ENCODE peak calls at places on chromosomes 13 and 19, in nine cellular contexts. H is A673, G is tibial artery, S is mucosa of descending colon, Y is left lung, K is cardiac muscle cell, X is Peyer's patch, E is endodermal cell, L is MM.1S. J is an unnamed sample.

GRCh38 chr19:28294395-28294794 is 918.6 kb downstream of the UQCRFS1 start:
- DNase-seq in H (no peak), G (no peak), S (no peak), Y (no peak), K (no peak), X (no peak), E (no peak), L (no peak), J (no peak)

GRCh38 chr13:37129867-37130266 is 24.4 kb upstream of the CSNK1A1L start:
- DNase-seq in H (no peak), G (no peak), S (no peak), Y (no peak), K (no peak), X (no peak), E (no peak), L (no peak), J (no peak)

GRCh38 chr19:30670011-30670329 is 297.8 kb downstream of the ZNF536 start:
- DNase-seq in H (peak; percentile 91), G (no peak), S (no peak), Y (no peak), K (no peak), X (no peak), E (no peak), L (no peak), J (no peak)

GRCh38 chr13:95301135-95301946 is at the start of gene ABCC4:
- DNase-seq in H (peak; percentile 93), G (peak; percentile 73), S (peak; percentile 84), Y (peak; percentile 72), K (peak; percentile 81), X (peak; percentile 81), E (peak; percentile 91), L (peak; percentile 76), J (peak; percentile 91)

GRCh38 chr19:41264581-41265375 is 606 bp downstream of the HNRNPUL1 start:
- DNase-seq in H (peak; percentile 65), G (peak; percentile 76), S (peak; percentile 79), Y (peak; percentile 60), K (peak; percentile 53), X (no peak), E (peak; percentile 78), L (peak; percentile 55), J (peak; percentile 78)

GRCh38 chr19:7304200-7304599 is 10.0 kb upstream of the INSR start:
- DNase-seq in H (no peak), G (no peak), S (peak; percentile 77), Y (no peak), K (no peak), X (peak; percentile 56), E (no peak), L (no peak), J (no peak)

GRCh38 chr19:1156305-1156801 is 17.7 kb downstream of the SBNO2 start:
- DNase-seq in H (no peak), G (no peak), S (peak; percentile 64), Y (no peak), K (no peak), X (no peak), E (no peak), L (no peak), J (no peak)

GRCh38 chr19:10780368-10780767 is 55.6 kb downstream of the TMED1 start:
- DNase-seq in H (no peak), G (peak; percentile 77), S (no peak), Y (peak; percentile 79), K (no peak), X (no peak), E (no peak), L (no peak), J (no peak)

GRCh38 chr13:85497652-85498051 is 301.6 kb downstream of the SLITRK6 start:
- DNase-seq in H (no peak), G (no peak), S (no peak), Y (no peak), K (no peak), X (no peak), E (no peak), L (no peak), J (no peak)

GRCh38 chr13:78978381-78978998 is 319.5 kb upstream of the OBI1 start:
- DNase-seq in H (peak; percentile 76), G (no peak), S (no peak), Y (no peak), K (peak; percentile 74), X (no peak), E (peak; percentile 70), L (peak; percentile 78), J (peak; percentile 47)

GRCh38 chr19:44447864-44448674 is at the start of gene ZNF229:
- DNase-seq in H (peak; percentile 97), G (peak; percentile 87), S (peak; percentile 83), Y (peak; percentile 88), K (peak; percentile 92), X (peak; percentile 84), E (peak; percentile 97), L (peak; percentile 33), J (no peak)

GRCh38 chr13:85332595-85332994 is 466.6 kb downstream of the SLITRK6 start:
- DNase-seq in H (no peak), G (no peak), S (no peak), Y (no peak), K (no peak), X (no peak), E (no peak), L (no peak), J (no peak)

GRCh38 chr13:99374994-99375805 is 68.0 kb upstream of the GPR183 start:
- DNase-seq in H (no peak), G (no peak), S (peak; percentile 86), Y (peak; percentile 70), K (no peak), X (no peak), E (peak; percentile 33), L (no peak), J (no peak)

GRCh38 chr13:66358564-66358963 is 871.6 kb downstream of the PCDH9 start:
- DNase-seq in H (no peak), G (no peak), S (no peak), Y (no peak), K (no peak), X (no peak), E (no peak), L (no peak), J (no peak)

GRCh38 chr19:6692027-6692426 is 22.1 kb upstream of the TNFSF14 start:
- DNase-seq in H (no peak), G (no peak), S (peak; percentile 12), Y (no peak), K (no peak), X (no peak), E (no peak), L (no peak), J (no peak)

GRCh38 chr13:51966186-51966585 is 45.1 kb downstream of the ATP7B start:
- DNase-seq in H (no peak), G (no peak), S (no peak), Y (no peak), K (no peak), X (no peak), E (no peak), L (no peak), J (no peak)

GRCh38 chr19:32651729-32652140 is 23.2 kb downstream of the ANKRD27 start:
- DNase-seq in H (peak; percentile 79), G (no peak), S (no peak), Y (no peak), K (peak; percentile 70), X (no peak), E (peak; percentile 91), L (no peak), J (no peak)

GRCh38 chr19:34241513-34242337 is 12.6 kb upstream of the GARRE1 start:
- DNase-seq in H (no peak), G (no peak), S (peak; percentile 69), Y (peak; percentile 68), K (peak; percentile 47), X (peak; percentile 76), E (peak; percentile 95), L (no peak), J (peak; percentile 78)

DNA sequence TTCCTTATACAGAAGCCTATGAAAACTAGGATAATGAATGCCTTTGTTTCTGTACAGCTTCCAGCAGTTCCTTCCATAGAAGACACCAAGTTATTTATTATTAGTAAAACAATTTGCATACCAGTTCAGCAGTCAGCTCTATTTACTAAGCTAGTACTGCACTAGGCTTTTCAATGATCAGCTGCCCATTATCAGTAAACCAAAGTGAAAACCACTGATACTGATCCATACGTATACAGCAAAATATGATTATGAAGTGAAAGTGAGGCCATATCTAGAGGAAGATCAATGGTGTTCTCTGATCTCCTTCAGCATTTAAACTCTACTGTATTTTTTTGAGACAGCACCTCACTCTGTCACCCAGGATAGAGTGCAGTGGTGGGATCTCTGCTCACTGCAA is 3.2 kb downstream of the TPT1 start:
- DNase-seq in H (no peak), G (no peak), S (no peak), Y (no peak), K (no peak), X (no peak), E (no peak), L (no peak), J (no peak)
- H3K4me3 ChIP-seq in H (peak overlapping the region; percentile 99), G (no peak overlapping the region), S (no peak overlapping the region), Y (no peak overlapping the region), K (no peak overlapping the region), X (no peak overlapping the region), E (peak overlapping the region; percentile 100), L (no peak overlapping the region), J (no peak overlapping the region)

DNA sequence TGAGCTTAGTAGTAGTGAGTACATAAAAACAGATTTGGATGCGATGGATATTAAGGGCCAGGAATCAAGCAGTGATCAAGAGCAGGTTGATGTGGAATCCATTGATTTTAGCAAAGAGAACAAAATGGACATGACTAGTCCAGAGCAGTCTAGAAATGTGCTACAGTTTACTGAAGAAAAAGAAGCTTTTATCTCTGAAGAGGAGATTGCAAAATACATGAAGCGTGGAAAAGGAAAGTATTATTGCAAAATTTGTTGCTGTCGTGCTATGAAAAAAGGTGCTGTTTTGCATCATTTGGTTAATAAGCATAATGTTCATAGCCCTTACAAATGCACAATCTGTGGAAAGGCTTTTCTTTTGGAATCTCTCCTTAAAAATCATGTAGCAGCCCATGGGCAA is 11.4 kb downstream of the CHAMP1 start:
- DNase-seq in H (no peak), G (no peak), S (no peak), Y (no peak), K (no peak), X (no peak), E (no peak), L (no peak), J (no peak)
- H3K36me3 ChIP-seq in H (peaks cover 57% of the 10 kb centered on the region), G (peaks cover 62% of the 10 kb centered on the region), S (peaks cover 7% of the 10 kb centered on the region), Y (no peaks in the 10 kb centered on the region), K (peaks cover 42% of the 10 kb centered on the region), X (no peaks in the 10 kb centered on the region), E (peaks cover 74% of the 10 kb centered on the region), L (peaks cover 6% of the 10 kb centered on the region), J (no peaks in the 10 kb centered on the region)

DNA sequence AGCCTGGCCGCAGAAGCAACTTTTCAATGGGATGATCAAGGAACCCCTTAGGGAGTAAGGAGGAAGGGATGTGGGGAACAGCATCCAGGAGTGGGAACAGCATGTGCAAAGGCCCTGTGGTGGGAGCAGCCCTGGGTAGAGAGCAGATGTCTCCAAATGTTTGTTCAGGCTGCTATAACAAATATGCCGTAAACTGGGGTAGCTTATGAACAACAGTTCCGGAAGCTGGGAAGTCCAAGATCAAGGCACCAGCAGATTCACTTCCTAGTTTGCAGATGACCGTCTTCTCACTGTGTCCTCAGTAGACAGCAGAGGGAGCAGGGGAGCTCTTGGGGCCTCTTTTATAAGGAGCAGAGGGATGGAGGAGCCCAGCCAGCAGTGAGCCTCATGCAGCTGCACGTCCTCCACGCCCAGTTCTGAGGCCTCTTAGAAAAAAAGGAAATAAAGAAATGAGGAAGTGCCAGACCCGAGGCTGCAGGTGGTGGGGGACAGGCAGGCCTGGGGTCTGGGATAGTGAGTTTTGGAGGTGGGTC is 4.2 kb upstream of the LRRC25 start:
- DNase-seq in H (peak; percentile 64), G (peak; percentile 79), S (peak; percentile 84), Y (peak; percentile 88), K (no peak), X (no peak), E (peak; percentile 83), L (peak; percentile 50), J (peak; percentile 83)
- TF ChIP-seq CTCF in H (peak; percentile 35), G (no peak), S (no peak), Y (peak; percentile 21), K (peak; percentile 50), X (peak; percentile 53), E (peak; percentile 68), L (peak; percentile 36), J (peak; percentile 41)

GRCh38 chr19:18607222-18608101 is 863 bp upstream of the CRLF1 start:
- DNase-seq in H (peak; percentile 71), G (no peak), S (no peak), Y (no peak), K (no peak), X (no peak), E (peak; percentile 71), L (no peak), J (no peak)
- H3K4me3 ChIP-seq in H (peak overlapping the region; percentile 53), G (peak overlapping the region; percentile 46), S (no peak overlapping the region), Y (no peak overlapping the region), K (no peak overlapping the region), X (no peak overlapping the region), E (no peak overlapping the region), L (no peak overlapping the region), J (peak overlapping the region; percentile 23)

J was measured in Caco-2.